ENCODE peak calls at places on chromosomes 1 and 21, in four cellular contexts. T is H1, S is GM12878, Q is HCT116. A is an unnamed sample.

GRCh38 chr1:230983811-230984210 is 4.9 kb downstream of the ARV1 start:
- DNase-seq in T (no peak), S (no peak), Q (no peak), A (no peak)

GRCh38 chr1:109272831-109273547 is 10.0 kb downstream of the PSRC1 start:
- DNase-seq in T (no peak), S (no peak), Q (no peak), A (no peak)

GRCh38 chr1:204464174-204464573 is 30.4 kb downstream of the PIK3C2B start:
- DNase-seq in T (no peak), S (no peak), Q (no peak), A (no peak)

GRCh38 chr1:147618077-147618569 is 52.2 kb downstream of the ACP6 start:
- DNase-seq in T (no peak), S (no peak), Q (no peak), A (no peak)

GRCh38 chr1:190474587-190475305 is 2.9 kb downstream of the BRINP3 start:
- DNase-seq in T (no peak), S (no peak), Q (no peak), A (no peak)

GRCh38 chr1:190046231-190046630 is 431.4 kb downstream of the BRINP3 start:
- DNase-seq in T (peak; percentile 7), S (no peak), Q (no peak), A (no peak)

GRCh38 chr1:117578466-117578865 is 27.4 kb upstream of the TENT5C start:
- DNase-seq in T (no peak), S (no peak), Q (no peak), A (no peak)

GRCh38 chr1:41758490-41758889 is 160.2 kb downstream of the HIVEP3 start:
- DNase-seq in T (no peak), S (no peak), Q (no peak), A (no peak)

GRCh38 chr1:154764181-154764580 is 105.9 kb downstream of the KCNN3 start:
- DNase-seq in T (no peak), S (no peak), Q (no peak), A (no peak)

GRCh38 chr21:35026617-35027557 is 22.2 kb downstream of the RUNX1 start:
- DNase-seq in T (no peak), S (no peak), Q (no peak), A (peak; percentile 84)

GRCh38 chr1:227880342-227880924 is 65.0 kb downstream of the PRSS38 start:
- DNase-seq in T (no peak), S (no peak), Q (no peak), A (no peak)

GRCh38 chr1:228045871-228046270 is 36.6 kb upstream of the ARF1 start:
- DNase-seq in T (no peak), S (no peak), Q (no peak), A (no peak)

GRCh38 chr21:44869860-44870747 is 3.4 kb downstream of the PTTG1IP start:
- DNase-seq in T (no peak), S (no peak), Q (peak; percentile 93), A (peak; percentile 68)

GRCh38 chr1:46181343-46182260 is 5.3 kb upstream of the P3R3URF start:
- DNase-seq in T (no peak), S (no peak), Q (no peak), A (no peak)

GRCh38 chr21:33662046-33662445 is 19.7 kb downstream of the ITSN1 start:
- DNase-seq in T (no peak), S (no peak), Q (no peak), A (no peak)

GRCh38 chr1:67735806-67736627 is 51.0 kb downstream of the GADD45A start:
- DNase-seq in T (no peak), S (peak; percentile 64), Q (peak; percentile 45), A (no peak)

GRCh38 chr1:25771246-25772114 is 28.5 kb upstream of the SELENON start:
- DNase-seq in T (no peak), S (no peak), Q (no peak), A (no peak)

GRCh38 chr1:31122101-31122735 is 56.7 kb upstream of the PUM1 start:
- DNase-seq in T (no peak), S (no peak), Q (no peak), A (peak; percentile 21)

GRCh38 chr21:44774972-44775371 is 26.6 kb downstream of the UBE2G2 start:
- DNase-seq in T (no peak), S (no peak), Q (no peak), A (no peak)

GRCh38 chr21:9774347-9774746 is 747.0 kb upstream of the TPTE start:
- DNase-seq in T (no peak), S (no peak), Q (no peak), A (no peak)

GRCh38 chr1:197614916-197615692 is 160.2 kb downstream of the DENND1B start:
- DNase-seq in T (no peak), S (peak; percentile 5), Q (peak; percentile 35), A (no peak)

GRCh38 chr1:118862755-118863154 is 125.4 kb downstream of the TBX15 start:
- DNase-seq in T (no peak), S (no peak), Q (no peak), A (no peak)

DNA sequence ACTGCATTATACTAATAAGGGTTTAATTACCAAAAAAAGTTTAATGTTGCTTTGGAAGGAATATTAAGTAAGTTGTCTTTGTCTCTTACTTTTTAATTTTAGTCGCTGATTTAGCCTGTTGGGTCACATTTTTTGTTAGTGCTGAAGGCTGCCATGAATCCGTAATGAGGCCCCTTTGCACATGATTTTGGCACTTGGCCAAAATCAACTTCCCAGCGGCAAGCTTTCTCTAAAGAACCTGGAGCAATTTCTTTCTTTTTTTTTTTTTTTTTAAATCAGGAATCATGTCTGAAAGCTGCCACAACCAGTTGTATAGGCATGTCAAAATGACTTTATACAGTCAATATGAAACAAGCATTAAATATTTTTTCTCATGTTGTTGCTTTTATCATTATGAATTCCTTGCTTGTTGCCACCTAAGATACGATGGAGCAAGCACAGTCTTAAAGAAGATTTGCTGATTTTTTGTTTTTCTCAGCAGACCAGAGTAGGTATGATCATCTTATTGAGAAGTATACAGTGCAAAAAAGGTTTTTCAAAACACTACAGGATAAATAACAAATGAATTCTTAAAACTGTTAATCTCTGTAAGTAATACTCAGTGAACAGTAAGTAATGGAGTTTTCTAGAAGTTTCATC is 690.4 kb downstream of the USP25 start:
- DNase-seq in T (no peak), S (no peak), Q (no peak), A (no peak)
- TF ChIP-seq EGR1 in T (no peak), S (no peak), Q (no peak), A (no peak)

GRCh38 chr1:99599678-99600175 is 46.2 kb upstream of the PALMD start:
- DNase-seq in T (no peak), S (no peak), Q (peak; percentile 0), A (peak; percentile 47)
- TF ChIP-seq EGR1 in T (no peak), S (no peak), Q (no peak), A (no peak)

GRCh38 chr1:222618001-222618879 is at the start of gene MIA3:
- DNase-seq in T (no peak), S (no peak), Q (no peak), A (peak; percentile 83)
- TF ChIP-seq EGR1 in T (no peak), S (peak; percentile 40), Q (peak; percentile 32), A (no peak)

DNA sequence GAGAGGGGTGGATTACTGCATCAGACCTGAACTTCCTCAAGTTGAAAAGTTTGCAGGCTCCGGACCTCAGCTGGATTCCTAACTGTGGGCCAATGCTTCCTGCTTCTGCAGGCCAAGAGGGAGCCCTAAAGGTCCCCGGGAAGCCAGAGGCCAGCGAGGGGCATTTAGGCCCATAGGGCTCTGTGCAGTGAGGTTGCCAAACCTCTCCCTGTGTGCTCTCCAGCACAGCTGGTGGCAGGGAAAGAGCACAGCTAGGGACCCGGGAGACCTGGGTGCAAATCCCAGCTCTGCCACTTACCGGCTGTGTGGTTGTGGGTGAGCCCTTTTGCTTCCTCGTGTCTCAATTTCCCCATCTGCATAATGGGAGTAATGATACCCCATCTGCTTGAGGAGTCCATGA is 100.5 kb downstream of the PAX7 start:
- DNase-seq in T (no peak), S (no peak), Q (no peak), A (no peak)
- TF ChIP-seq EGR1 in T (no peak), S (no peak), Q (no peak), A (no peak)

DNA sequence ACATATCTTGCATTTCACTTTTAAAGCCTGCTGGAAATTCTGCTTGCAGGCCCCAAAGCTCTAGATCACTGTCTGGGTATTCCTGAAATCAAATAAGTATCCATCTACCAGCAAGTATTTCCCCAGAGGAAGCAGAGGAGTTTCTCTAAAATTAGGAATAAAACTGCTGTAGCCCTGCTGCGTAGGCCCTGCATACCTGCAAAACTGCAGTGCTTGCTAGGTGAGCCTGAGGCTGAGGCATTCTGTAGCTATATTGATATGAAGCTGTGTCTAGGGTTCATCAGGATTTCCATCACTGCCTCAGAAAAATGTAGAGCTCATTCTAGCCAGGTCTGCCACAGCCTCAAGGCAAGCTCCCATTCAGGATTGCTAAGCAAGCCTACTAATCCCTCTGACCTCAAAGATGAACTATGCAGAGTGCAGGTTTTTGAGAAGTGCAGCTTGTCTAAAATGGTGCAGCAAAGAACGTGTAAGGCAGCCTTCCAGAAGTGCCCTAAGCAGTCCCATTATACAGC is 28.7 kb downstream of the NPHS2 start:
- DNase-seq in T (no peak), S (no peak), Q (no peak), A (no peak)
- TF ChIP-seq EGR1 in T (no peak), S (no peak), Q (no peak), A (no peak)

GRCh38 chr1:16967095-16967567 is 13.3 kb downstream of the MFAP2 start:
- DNase-seq in T (no peak), S (no peak), Q (no peak), A (no peak)
- TF ChIP-seq EGR1 in T (no peak), S (no peak), Q (no peak), A (no peak)

DNA sequence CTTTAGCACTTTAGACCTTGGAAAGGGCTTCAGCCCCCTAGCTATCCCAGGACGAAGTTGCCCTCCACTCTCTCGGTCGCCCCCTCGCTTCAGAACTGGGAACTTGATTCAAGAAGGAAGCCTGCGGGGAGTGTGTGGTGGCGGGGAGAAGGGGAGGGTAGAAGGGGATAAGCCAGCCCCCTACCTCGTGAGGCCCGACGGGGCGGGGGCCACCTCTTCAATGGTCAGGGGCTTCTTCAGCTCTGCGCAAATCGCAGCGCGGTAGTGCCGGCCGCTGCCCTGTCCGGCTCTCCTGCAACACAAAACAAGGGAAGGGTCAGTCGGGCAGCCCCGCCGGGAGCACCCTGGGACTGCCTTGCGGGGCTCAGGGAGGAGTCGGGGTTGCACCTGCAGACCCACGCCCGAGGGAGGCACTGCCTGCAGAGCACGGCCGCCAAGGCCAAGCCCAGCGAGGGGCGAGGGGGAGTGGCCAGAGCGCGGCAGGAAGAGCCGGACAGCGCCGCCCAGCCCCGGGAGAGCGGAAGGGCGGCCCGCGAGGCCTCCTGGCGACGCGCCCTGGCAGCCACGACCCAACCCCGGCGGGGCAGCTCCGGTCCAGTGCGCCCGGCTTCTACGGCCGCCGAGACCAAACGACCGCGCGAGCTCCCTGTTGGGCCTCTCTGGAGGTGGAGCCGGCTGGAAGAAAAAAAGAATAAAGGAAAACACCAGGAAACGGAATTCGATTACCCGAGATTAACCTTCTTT is 56.2 kb upstream of the RASAL2 start:
- DNase-seq in T (peak; percentile 54), S (no peak), Q (peak; percentile 40), A (peak; percentile 58)
- TF ChIP-seq EGR1 in T (no peak), S (no peak), Q (no peak), A (no peak)

GRCh38 chr1:9165396-9165795 is 36.5 kb upstream of the GPR157 start:
- DNase-seq in T (no peak), S (no peak), Q (no peak), A (no peak)
- TF ChIP-seq EGR1 in T (no peak), S (no peak), Q (no peak), A (no peak)

A was measured in K562.